ENCODE peak calls at places on chromosomes 3 and 15, in seven cellular contexts. J is esophagus squamous epithelium, Q is body of pancreas, B is pancreas, N is WTC11, T is psoas muscle, R is mammary epithelial cell. Z is an unnamed sample.

GRCh38 chr3:106198828-106199194 is 330.0 kb upstream of the CBLB start:
- DNase-seq in J (no peak), Q (no peak), B (no peak), N (no peak), T (no peak), R (no peak), Z (no peak)

GRCh38 chr3:122295286-122295685 is 29.8 kb upstream of the CSTA start:
- DNase-seq in J (no peak), Q (no peak), B (no peak), N (no peak), T (no peak), R (no peak), Z (no peak)

GRCh38 chr15:68508485-68509189 is 70.2 kb upstream of the CORO2B start:
- DNase-seq in J (no peak), Q (no peak), B (no peak), N (no peak), T (no peak), R (no peak), Z (no peak)

GRCh38 chr3:85525264-85525663 is 566.5 kb downstream of the CADM2 start:
- DNase-seq in J (no peak), Q (no peak), B (no peak), N (no peak), T (no peak), R (no peak), Z (no peak)

GRCh38 chr3:54982807-54983206 is 54.9 kb upstream of the LRTM1 start:
- DNase-seq in J (no peak), Q (no peak), B (no peak), N (no peak), T (no peak), R (no peak), Z (no peak)

GRCh38 chr3:181252626-181253025 is 263.1 kb upstream of the DNAJC19 start:
- DNase-seq in J (no peak), Q (no peak), B (no peak), N (no peak), T (no peak), R (no peak), Z (no peak)

GRCh38 chr3:85161544-85161943 is 202.8 kb downstream of the CADM2 start:
- DNase-seq in J (no peak), Q (no peak), B (no peak), N (no peak), T (no peak), R (peak), Z (peak)

GRCh38 chr3:143478124-143478693 is 358.6 kb downstream of the CHST2 start:
- DNase-seq in J (no peak), Q (no peak), B (no peak), N (no peak), T (no peak), R (no peak), Z (no peak)

GRCh38 chr3:120203016-120203415 is 82.0 kb downstream of the GPR156 start:
- DNase-seq in J (no peak), Q (no peak), B (no peak), N (no peak), T (peak), R (peak), Z (no peak)

GRCh38 chr15:59191855-59192237 is 14.8 kb upstream of the LDHAL6B start:
- DNase-seq in J (no peak), Q (no peak), B (no peak), N (no peak), T (no peak), R (peak), Z (no peak)

GRCh38 chr15:68032672-68033071 is 21.4 kb upstream of the PIAS1 start:
- DNase-seq in J (no peak), Q (no peak), B (no peak), N (no peak), T (no peak), R (peak), Z (no peak)

GRCh38 chr3:16658004-16658932 is 53.0 kb upstream of the DAZL start:
- DNase-seq in J (no peak), Q (no peak), B (no peak), N (peak), T (no peak), R (no peak), Z (no peak)

GRCh38 chr3:140595295-140595694 is 82.6 kb upstream of the TRIM42 start:
- DNase-seq in J (no peak), Q (no peak), B (no peak), N (no peak), T (no peak), R (peak), Z (no peak)

GRCh38 chr3:14274999-14275961 is 96.7 kb downstream of the LSM3 start:
- DNase-seq in J (no peak), Q (no peak), B (no peak), N (peak), T (no peak), R (no peak), Z (peak)

GRCh38 chr3:189372205-189372764 is 200.5 kb downstream of the TPRG1 start:
- DNase-seq in J (no peak), Q (no peak), B (no peak), N (no peak), T (no peak), R (no peak), Z (no peak)

GRCh38 chr3:124882749-124883148 is 4.4 kb downstream of the ITGB5 start:
- DNase-seq in J (no peak), Q (no peak), B (no peak), N (no peak), T (no peak), R (no peak), Z (no peak)

GRCh38 chr3:177820683-177821316 is 623.5 kb upstream of the TBL1XR1 start:
- DNase-seq in J (no peak), Q (no peak), B (no peak), N (no peak), T (no peak), R (no peak), Z (no peak)

GRCh38 chr3:126212629-126213375 is 32.4 kb upstream of the ALDH1L1 start:
- DNase-seq in J (no peak), Q (peak), B (peak), N (peak), T (peak), R (no peak), Z (no peak)

GRCh38 chr3:72171461-72171860 is 386.5 kb upstream of the PROK2 start:
- DNase-seq in J (no peak), Q (no peak), B (no peak), N (no peak), T (no peak), R (no peak), Z (no peak)

GRCh38 chr3:78258798-78259197 is 1218.9 kb downstream of the ROBO2 start:
- DNase-seq in J (no peak), Q (no peak), B (no peak), N (no peak), T (no peak), R (no peak), Z (no peak)

GRCh38 chr15:52290800-52291199 is 4.8 kb downstream of the MYO5C start:
- DNase-seq in J (no peak), Q (no peak), B (no peak), N (no peak), T (no peak), R (no peak), Z (no peak)

GRCh38 chr3:59698091-59698490 is 648.3 kb upstream of the CFAP20DC start:
- DNase-seq in J (no peak), Q (no peak), B (no peak), N (no peak), T (no peak), R (no peak), Z (no peak)

GRCh38 chr3:138933981-138934691 is 12.8 kb downstream of the FOXL2 start:
- DNase-seq in J (no peak), Q (no peak), B (no peak), N (peak), T (no peak), R (no peak), Z (no peak)

GRCh38 chr3:53725308-53725995 is 120.8 kb downstream of the CHDH start:
- DNase-seq in J (no peak), Q (no peak), B (no peak), N (no peak), T (no peak), R (no peak), Z (no peak)

GRCh38 chr3:36867810-36868209 is 77.0 kb downstream of the TRANK1 start:
- DNase-seq in J (no peak), Q (no peak), B (no peak), N (no peak), T (no peak), R (no peak), Z (no peak)

GRCh38 chr15:83276661-83277060 is 7.8 kb downstream of the BNC1 start:
- DNase-seq in J (no peak), Q (no peak), B (no peak), N (no peak), T (no peak), R (no peak), Z (no peak)

GRCh38 chr3:132284006-132284405 is 33.2 kb upstream of the ACP3 start:
- DNase-seq in J (no peak), Q (no peak), B (no peak), N (no peak), T (no peak), R (no peak), Z (no peak)

GRCh38 chr15:71364117-71364584 is 248.9 kb downstream of the THSD4 start:
- DNase-seq in J (no peak), Q (no peak), B (no peak), N (no peak), T (no peak), R (peak), Z (no peak)

GRCh38 chr3:42749753-42750231 is 23.3 kb downstream of the CCDC13 start:
- DNase-seq in J (no peak), Q (no peak), B (peak), N (peak), T (no peak), R (peak), Z (no peak)

GRCh38 chr3:31345581-31345980 is 187.1 kb upstream of the STT3B start:
- DNase-seq in J (no peak), Q (no peak), B (no peak), N (no peak), T (no peak), R (no peak), Z (no peak)
- TF ChIP-seq CTCF in J (no peak), Q (no peak), B (no peak), N (no peak), T (no peak), R (no peak), Z (no peak)

DNA sequence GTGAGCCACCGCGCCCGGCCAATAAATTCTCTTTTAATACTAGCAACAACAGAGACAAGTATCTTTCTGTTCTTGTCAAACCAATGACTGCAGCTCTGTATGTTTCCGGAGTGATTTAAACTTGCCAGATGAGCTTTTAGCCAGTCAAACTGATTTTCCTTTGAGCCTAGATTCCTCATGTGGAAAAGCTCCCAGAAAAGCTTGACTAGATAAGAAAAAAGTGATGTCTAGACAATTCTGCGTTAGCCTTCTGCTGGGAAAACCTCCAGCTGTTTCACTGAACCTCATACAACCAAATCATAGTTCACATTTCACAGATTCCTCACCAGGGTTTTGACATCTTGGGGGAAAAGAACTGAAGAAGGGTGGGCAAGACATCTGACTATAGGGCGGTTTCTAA is 78.6 kb downstream of the MAGI1 start:
- DNase-seq in J (no peak), Q (no peak), B (no peak), N (no peak), T (no peak), R (no peak), Z (no peak)
- TF ChIP-seq CTCF in J (no peak), Q (no peak), B (no peak), N (no peak), T (no peak), R (no peak), Z (no peak)

GRCh38 chr15:85748176-85748575 is 46.5 kb downstream of the KLHL25 start:
- DNase-seq in J (no peak), Q (no peak), B (no peak), N (no peak), T (no peak), R (no peak), Z (no peak)

GRCh38 chr15:85750319-85750806 is 44.4 kb downstream of the KLHL25 start:
- DNase-seq in J (no peak), Q (peak), B (no peak), N (no peak), T (peak), R (no peak), Z (no peak)

GRCh38 chr15:85746641-85747040 is 48.1 kb downstream of the KLHL25 start:
- DNase-seq in J (no peak), Q (no peak), B (no peak), N (no peak), T (no peak), R (no peak), Z (no peak)

GRCh38 chr15:85749261-85750151 is 45.2 kb downstream of the KLHL25 start:
- DNase-seq in J (no peak), Q (no peak), B (no peak), N (no peak), T (no peak), R (no peak), Z (no peak)

GRCh38 chr15:85748729-85749128 is 46.0 kb downstream of the KLHL25 start:
- DNase-seq in J (no peak), Q (no peak), B (peak), N (peak), T (no peak), R (peak), Z (no peak)
- TF ChIP-seq CTCF in J (no peak), Q (no peak), B (no peak), N (no peak), T (no peak), R (peak), Z (no peak)

GRCh38 chr3:41224120-41224806 is 25.0 kb downstream of the CTNNB1 start:
- DNase-seq in J (no peak), Q (no peak), B (no peak), N (no peak), T (no peak), R (peak), Z (no peak)
- TF ChIP-seq CTCF in J (no peak), Q (no peak), B (no peak), N (no peak), T (no peak), R (no peak), Z (no peak)

GRCh38 chr15:63046927-63047760 is 4.6 kb downstream of the TPM1 start:
- DNase-seq in J (no peak), Q (no peak), B (no peak), N (no peak), T (no peak), R (peak), Z (no peak)

GRCh38 chr15:63047792-63048114 is 5.2 kb downstream of the TPM1 start:
- DNase-seq in J (no peak), Q (no peak), B (no peak), N (no peak), T (no peak), R (no peak), Z (no peak)

GRCh38 chr15:63044645-63045437 is 2.3 kb downstream of the TPM1 start:
- DNase-seq in J (no peak), Q (no peak), B (no peak), N (no peak), T (no peak), R (peak), Z (no peak)

GRCh38 chr15:63044077-63044644 is 1.6 kb downstream of the TPM1 start:
- DNase-seq in J (no peak), Q (no peak), B (no peak), N (no peak), T (no peak), R (peak), Z (no peak)

GRCh38 chr15:63045438-63046278 is 3.1 kb downstream of the TPM1 start:
- DNase-seq in J (no peak), Q (no peak), B (no peak), N (no peak), T (no peak), R (peak), Z (no peak)
- TF ChIP-seq CTCF in J (no peak), Q (no peak), B (no peak), N (no peak), T (no peak), R (no peak), Z (no peak)

GRCh38 chr15:81809543-81809942 is 236.3 kb downstream of the MEX3B start:
- DNase-seq in J (no peak), Q (no peak), B (peak), N (peak), T (no peak), R (no peak), Z (peak)
- TF ChIP-seq CTCF in J (no peak), Q (no peak), B (no peak), N (no peak), T (no peak), R (no peak), Z (no peak)

GRCh38 chr3:41286305-41286704 is 87.0 kb downstream of the CTNNB1 start:
- DNase-seq in J (no peak), Q (no peak), B (no peak), N (no peak), T (no peak), R (no peak), Z (no peak)
- TF ChIP-seq CTCF in J (no peak), Q (no peak), B (no peak), N (no peak), T (no peak), R (no peak), Z (no peak)

GRCh38 chr15:38597221-38597800 is 32.7 kb upstream of the RASGRP1 start:
- DNase-seq in J (no peak), Q (no peak), B (no peak), N (no peak), T (no peak), R (no peak), Z (no peak)
- TF ChIP-seq CTCF in J (no peak), Q (no peak), B (no peak), N (no peak), T (no peak), R (no peak), Z (no peak)

DNA sequence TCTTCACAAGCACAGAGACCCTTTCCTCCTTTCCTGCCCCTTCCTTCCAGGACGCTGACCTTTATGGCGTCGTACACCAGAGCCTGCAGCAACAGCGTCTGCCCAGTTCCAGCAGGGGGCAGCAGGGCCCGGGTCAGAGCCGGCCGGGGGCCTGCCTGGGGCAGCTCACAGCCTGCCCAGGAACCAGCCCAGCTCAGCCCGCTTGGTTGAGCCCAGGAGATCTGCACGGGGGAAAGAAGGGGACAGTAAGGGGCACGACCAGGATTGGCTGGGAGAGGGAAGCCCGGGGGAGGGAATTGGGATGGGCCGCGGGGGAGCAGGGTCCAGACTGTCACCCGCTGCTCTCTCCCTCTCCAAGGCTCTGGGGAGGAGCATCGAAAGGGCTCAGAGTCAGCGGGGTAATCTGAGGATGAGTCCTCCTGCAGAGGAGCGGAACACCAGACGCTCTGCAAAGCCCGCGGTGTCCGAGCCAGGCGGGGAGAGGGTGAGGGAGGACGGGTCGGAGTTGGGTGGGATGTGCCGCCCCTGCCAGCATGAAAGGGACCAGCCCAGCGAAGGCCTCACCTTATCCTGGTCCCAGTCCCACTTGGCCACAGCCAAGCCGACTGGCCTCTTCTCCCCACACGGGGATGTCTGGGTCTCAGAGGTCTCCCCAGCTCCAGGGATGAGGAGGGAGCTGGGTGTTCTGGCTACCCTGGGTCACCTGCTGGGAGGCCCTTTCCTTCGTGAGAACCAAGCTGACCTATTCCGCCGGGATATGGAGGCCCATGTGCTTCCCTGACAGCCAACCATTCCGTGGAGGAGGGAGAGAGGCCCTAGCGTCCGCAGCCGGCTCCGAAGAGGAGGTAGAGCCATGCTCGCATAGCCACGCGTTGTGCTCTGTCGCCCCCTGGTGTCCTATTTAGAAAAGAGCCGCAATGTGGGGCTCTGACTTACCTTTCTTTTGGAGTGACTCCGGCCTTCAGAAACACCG is 7.4 kb upstream of the IGDCC3 start:
- DNase-seq in J (peak), Q (peak), B (peak), N (peak), T (peak), R (peak), Z (peak)
- TF ChIP-seq CTCF in J (peak), Q (peak), B (peak), N (peak), T (peak), R (peak), Z (peak)

GRCh38 chr3:12830785-12831581 is 10.4 kb downstream of the RPL32 start:
- DNase-seq in J (no peak), Q (no peak), B (no peak), N (no peak), T (no peak), R (no peak), Z (no peak)
- TF ChIP-seq CTCF in J (no peak), Q (no peak), B (peak), N (peak), T (peak), R (peak), Z (peak)